ENCODE peak calls at places on chromosomes 11 and 22, in five cellular contexts. Z is neuronal stem cell, F is H9, B is trophoblast cell, J is H1. P is an unnamed sample.

GRCh38 chr22:42693055-42693762 is 27.5 kb downstream of the A4GALT start:
- DNase-seq in Z (no peak), F (no peak), B (no peak), J (no peak), P (no peak)

GRCh38 chr22:42905217-42905616 is 48.1 kb upstream of the ARFGAP3 start:
- DNase-seq in Z (no peak), F (no peak), B (no peak), J (no peak), P (no peak)

GRCh38 chr11:131302831-131303230 is 67.6 kb upstream of the NTM start:
- DNase-seq in Z (no peak), F (no peak), B (no peak), J (no peak), P (no peak)

GRCh38 chr11:20360650-20361049 is 2.9 kb upstream of the HTATIP2 start:
- DNase-seq in Z (no peak), F (no peak), B (peak), J (no peak), P (peak)

GRCh38 chr11:29713831-29714320 is 303.0 kb downstream of the KCNA4 start:
- DNase-seq in Z (no peak), F (no peak), B (no peak), J (no peak), P (no peak)

GRCh38 chr11:12276831-12277475 is 100.4 kb upstream of the PARVA start:
- DNase-seq in Z (no peak), F (peak), B (no peak), J (no peak), P (no peak)

GRCh38 chr22:29695129-29695926 is 24.5 kb upstream of the CABP7 start:
- DNase-seq in Z (no peak), F (no peak), B (no peak), J (no peak), P (no peak)

GRCh38 chr22:35464399-35464798 is 64.5 kb downstream of the MCM5 start:
- DNase-seq in Z (no peak), F (no peak), B (peak), J (no peak), P (no peak)

GRCh38 chr11:68438658-68439259 is 21.8 kb upstream of the PPP6R3 start:
- DNase-seq in Z (no peak), F (no peak), B (no peak), J (no peak), P (no peak)

GRCh38 chr11:96173906-96174305 is 169.1 kb downstream of the MAML2 start:
- DNase-seq in Z (no peak), F (no peak), B (no peak), J (no peak), P (no peak)

GRCh38 chr11:96177132-96177531 is 165.9 kb downstream of the MAML2 start:
- DNase-seq in Z (no peak), F (no peak), B (no peak), J (no peak), P (no peak)

GRCh38 chr11:96169250-96169649 is 173.7 kb downstream of the MAML2 start:
- DNase-seq in Z (no peak), F (no peak), B (peak), J (no peak), P (peak)

GRCh38 chr11:96178014-96178745 is 164.8 kb downstream of the MAML2 start:
- DNase-seq in Z (no peak), F (no peak), B (no peak), J (no peak), P (no peak)

GRCh38 chr11:96173424-96173823 is 169.6 kb downstream of the MAML2 start:
- DNase-seq in Z (no peak), F (no peak), B (no peak), J (no peak), P (no peak)
- H2BK5ac ChIP-seq in Z (no peak), F (no peak), B (no peak), J (peak), P (no peak)

GRCh38 chr22:39554170-39554569 is 16.4 kb upstream of the CACNA1I start:
- DNase-seq in Z (no peak), F (no peak), B (no peak), J (no peak), P (no peak)
- H3K18ac ChIP-seq in Z (peak), F (no peak), B (no peak), J (no peak), P (no peak)

DNA sequence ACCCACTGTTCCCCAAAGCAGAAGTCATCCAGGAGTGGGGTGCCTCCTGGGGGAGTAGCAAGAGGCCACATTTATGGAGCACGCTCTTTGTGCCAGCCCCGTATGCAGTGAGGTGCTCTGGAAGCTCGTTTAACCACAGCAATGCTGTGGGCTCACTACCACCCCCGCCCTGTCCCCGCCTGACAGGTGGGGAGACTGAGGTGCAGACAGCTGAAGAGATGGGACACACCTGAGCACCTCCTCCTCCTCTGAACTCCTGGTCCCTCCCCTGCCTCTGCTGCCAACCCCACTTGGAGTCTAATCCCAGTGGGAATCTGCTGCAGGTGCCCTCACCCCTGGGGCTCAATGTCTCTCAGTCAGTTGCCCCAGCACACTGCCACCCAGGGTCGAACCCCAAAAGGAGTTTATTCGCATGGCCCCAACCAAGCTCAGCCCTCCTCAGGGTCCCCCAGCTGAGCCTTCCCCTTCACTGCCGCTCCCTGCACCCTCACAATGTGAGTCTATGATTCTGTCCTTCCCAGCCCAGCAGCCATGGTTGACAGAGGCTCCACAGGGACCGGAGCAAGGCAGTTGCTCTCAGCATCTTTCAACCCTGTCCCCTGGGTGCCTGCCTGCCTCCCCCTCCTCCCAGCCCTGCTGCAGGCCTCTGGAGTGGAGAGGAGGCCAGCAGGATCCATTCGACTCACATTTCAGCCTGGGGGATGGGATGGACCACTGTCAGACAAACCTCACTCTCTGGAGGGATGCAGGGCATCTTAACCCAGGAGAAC is 13.3 kb upstream of the BCR start:
- DNase-seq in Z (no peak), F (no peak), B (no peak), J (no peak), P (no peak)
- H2BK12ac ChIP-seq in Z (no peak), F (no peak), B (no peak), J (peak), P (no peak)

GRCh38 chr11:126751242-126751641 is 249.3 kb downstream of the KIRREL3 start:
- DNase-seq in Z (no peak), F (no peak), B (no peak), J (no peak), P (no peak)
- H2BK5ac ChIP-seq in Z (no peak), F (no peak), B (no peak), J (no peak), P (no peak)

DNA sequence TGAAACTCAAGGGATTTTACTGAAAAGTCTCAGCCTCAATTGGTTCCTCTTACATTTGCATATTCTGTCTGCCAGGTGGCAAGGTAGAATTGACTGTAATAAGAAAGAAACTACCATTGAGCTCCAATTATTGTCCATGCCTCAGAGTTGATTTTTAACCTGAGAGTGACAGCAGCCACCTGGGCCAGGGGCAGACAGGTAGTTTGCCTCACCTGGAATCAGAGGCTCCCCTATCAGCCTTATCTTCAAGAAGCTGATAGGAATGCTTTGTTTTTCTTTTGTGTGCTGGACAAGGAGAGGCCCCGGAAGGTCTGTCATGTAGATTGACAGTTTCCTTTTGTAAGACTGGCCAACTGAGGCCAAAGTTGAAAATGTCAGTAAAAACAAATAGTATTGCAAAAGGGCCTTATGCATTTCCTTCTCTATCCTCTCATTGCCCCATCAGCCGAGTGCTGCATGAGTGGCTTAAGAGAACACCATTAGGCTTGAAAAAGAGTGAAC is 34.1 kb downstream of the CD44 start:
- DNase-seq in Z (no peak), F (no peak), B (peak), J (no peak), P (peak)
- H3K18ac ChIP-seq in Z (no peak), F (no peak), B (no peak), J (no peak), P (no peak)

DNA sequence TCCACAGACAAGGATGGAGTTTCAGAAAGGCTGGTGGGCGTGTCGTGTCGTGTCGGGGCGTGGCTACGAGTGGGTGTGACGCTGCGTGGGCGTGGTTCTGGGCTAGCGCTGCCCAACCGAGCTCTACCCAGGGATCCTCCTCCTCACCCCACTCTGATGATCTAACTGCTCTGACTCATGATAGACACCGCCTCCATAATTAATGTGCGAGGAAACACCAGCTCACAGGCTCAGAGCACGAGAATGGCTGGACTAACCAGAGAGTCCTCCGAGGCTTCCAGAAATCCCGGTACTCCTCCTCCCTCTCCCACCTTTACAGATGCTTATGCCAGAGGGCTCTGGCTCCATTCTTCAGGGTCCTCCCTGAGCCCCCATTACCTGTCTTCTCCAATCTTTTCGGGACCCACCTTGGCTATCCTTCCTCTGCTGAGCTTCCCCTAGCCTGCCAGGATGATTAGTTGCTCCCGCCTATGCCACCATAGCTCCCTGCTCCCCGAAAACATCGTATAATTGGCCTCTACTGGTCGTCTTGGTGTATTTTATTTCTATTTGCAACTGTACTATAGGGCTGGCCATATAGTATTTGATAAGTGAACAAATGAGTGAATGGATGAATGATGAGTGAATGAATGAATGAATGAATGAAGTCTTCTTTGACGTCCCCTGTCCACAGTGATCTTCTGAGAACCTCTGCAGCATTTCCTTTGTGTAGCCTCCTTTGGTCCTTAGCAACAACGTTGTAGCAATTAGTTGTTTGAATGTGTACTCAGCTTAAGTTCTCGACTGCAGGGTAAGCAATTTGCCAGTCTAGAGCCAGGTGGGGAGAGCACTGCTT is 21.7 kb downstream of the TMPRSS13 start:
- DNase-seq in Z (peak), F (peak), B (peak), J (peak), P (peak)
- H2BK12ac ChIP-seq in Z (no peak), F (no peak), B (peak), J (peak), P (peak)

DNA sequence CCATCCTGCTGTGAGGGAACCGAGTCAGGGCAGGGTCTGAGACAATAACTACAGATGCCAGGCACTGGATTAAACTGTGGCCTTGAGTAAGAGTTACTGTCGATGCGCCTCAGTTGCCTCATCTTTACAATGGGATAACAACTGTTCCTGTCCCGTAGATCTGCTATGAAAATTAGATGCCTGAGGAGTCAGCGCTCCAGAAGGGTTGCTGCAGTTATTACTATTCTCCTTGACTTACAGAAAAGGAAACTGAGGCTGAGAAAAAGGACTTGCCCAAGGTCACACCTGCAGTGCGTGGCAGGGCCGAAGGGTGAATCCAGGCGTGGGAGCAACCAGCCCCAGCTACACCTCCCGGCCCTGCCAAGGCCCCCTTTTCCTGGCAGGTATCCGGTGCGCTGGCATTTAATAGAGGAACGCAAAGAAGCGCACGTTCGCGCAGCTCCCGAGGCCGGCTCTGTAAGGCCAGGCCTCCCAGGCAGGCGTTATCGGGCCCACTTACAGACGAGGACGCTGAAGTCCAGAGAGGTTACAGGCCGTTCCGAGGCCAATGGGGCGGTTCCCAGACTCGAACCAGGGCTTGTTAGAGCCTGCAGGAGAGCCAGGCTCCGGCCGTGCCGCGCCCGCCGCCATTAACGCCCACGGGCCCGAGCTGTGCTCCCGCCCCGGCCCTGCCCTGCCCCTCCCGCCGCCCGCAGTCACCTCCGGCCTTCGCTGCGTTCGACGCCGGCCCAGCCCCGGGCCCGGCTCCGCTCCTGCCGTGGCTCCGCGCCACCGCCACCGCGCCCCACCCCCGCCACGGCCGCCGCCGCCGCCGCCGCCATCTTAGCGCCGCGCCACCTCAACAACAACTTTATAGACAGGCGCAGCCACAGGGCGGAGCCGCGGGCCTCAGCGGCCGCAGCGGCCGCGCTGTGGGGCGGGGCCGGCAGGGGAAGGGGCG is at the start of gene C11orf68:
- DNase-seq in Z (no peak), F (no peak), B (peak), J (peak), P (no peak)
- H2BK5ac ChIP-seq in Z (peak), F (no peak), B (peak), J (peak), P (peak)

DNA sequence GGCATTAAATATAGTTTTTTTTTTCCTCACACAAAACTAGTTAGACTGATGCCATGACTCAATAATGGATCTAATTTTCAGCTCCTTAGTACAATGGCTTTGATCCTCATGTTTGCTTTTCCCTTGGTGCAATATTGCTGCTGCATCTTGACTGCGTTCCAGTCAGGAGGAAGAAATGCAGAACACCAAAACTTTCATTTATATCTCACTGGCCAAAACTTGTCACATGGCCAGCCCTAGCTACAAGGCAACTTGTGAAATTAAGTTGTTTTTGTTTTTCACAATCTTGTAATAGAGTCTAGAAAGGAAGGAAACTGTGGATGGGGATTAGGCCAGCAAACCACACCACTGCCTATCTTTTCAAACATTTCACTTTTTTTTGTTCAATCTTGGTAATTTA is 36.7 kb downstream of the SMC1B start:
- DNase-seq in Z (no peak), F (no peak), B (peak), J (no peak), P (no peak)
- H3K18ac ChIP-seq in Z (no peak), F (no peak), B (no peak), J (no peak), P (no peak)

DNA sequence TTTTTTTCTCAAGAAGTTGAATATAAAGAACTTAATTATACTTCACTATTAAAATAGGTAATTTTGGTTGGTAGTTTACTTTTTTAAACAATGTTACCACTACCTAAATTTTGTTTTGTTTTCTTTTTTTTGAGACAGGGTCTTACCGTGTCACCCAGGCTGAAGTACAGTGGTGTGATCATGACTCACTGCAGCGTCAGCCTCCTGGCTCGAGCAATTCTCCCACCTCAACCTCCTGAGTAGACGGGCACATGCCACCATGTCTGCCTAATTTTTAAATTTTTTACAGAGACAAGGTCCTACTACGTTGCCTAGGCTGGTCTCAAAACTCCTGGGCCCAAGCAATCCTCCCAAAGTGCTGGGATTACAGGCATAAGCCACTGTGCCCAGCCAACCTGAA is 17.6 kb downstream of the SPCS2 start:
- DNase-seq in Z (no peak), F (no peak), B (no peak), J (no peak), P (no peak)
- H2BK12ac ChIP-seq in Z (no peak), F (no peak), B (no peak), J (no peak), P (no peak)

P was measured in mesenchymal stem cell.